ENCODE peak calls at places on chromosome 2, in nine cellular contexts. One of them, this sample, is unnamed.

GRCh38 chr2:191935247-191935646 is 88.4 kb upstream of the CAVIN2 start:
- DNase-seq in HCT116: no peak
- DNase-seq in IMR-90: no peak
- DNase-seq in neural progenitor cell: no peak
- DNase-seq in fibroblast of lung: no peak
- DNase-seq in SK-N-SH: no peak
- DNase-seq in neuronal stem cell: no peak
- DNase-seq in H1: no peak
- DNase-seq in PC-9: no peak
- DNase-seq in this sample: no peak

GRCh38 chr2:180787330-180787729 is 193.1 kb upstream of the UBE2E3 start:
- DNase-seq in HCT116: no peak
- DNase-seq in IMR-90: no peak
- DNase-seq in neural progenitor cell: no peak
- DNase-seq in fibroblast of lung: peak; percentile 88
- DNase-seq in SK-N-SH: no peak
- DNase-seq in neuronal stem cell: no peak
- DNase-seq in H1: no peak
- DNase-seq in PC-9: no peak
- DNase-seq in this sample: no peak

GRCh38 chr2:219076253-219076652 is 15.5 kb upstream of the IHH start:
- DNase-seq in HCT116: no peak
- DNase-seq in IMR-90: no peak
- DNase-seq in neural progenitor cell: no peak
- DNase-seq in fibroblast of lung: no peak
- DNase-seq in SK-N-SH: no peak
- DNase-seq in neuronal stem cell: no peak
- DNase-seq in H1: no peak
- DNase-seq in PC-9: no peak
- DNase-seq in this sample: no peak

GRCh38 chr2:158984554-158985207 is 16.2 kb downstream of the TANC1 start:
- DNase-seq in HCT116: no peak
- DNase-seq in IMR-90: peak; percentile 25
- DNase-seq in neural progenitor cell: no peak
- DNase-seq in fibroblast of lung: no peak
- DNase-seq in SK-N-SH: peak; percentile 39
- DNase-seq in neuronal stem cell: no peak
- DNase-seq in H1: no peak
- DNase-seq in PC-9: no peak
- DNase-seq in this sample: peak; percentile 10

GRCh38 chr2:145431181-145431951 is 911.4 kb upstream of the ZEB2 start:
- DNase-seq in HCT116: no peak
- DNase-seq in IMR-90: no peak
- DNase-seq in neural progenitor cell: peak; percentile 63
- DNase-seq in fibroblast of lung: no peak
- DNase-seq in SK-N-SH: peak; percentile 0
- DNase-seq in neuronal stem cell: peak; percentile 11
- DNase-seq in H1: no peak
- DNase-seq in PC-9: peak; percentile 43
- DNase-seq in this sample: no peak

GRCh38 chr2:188773075-188773474 is 201.1 kb upstream of the COL3A1 start:
- DNase-seq in HCT116: no peak
- DNase-seq in IMR-90: peak; percentile 79
- DNase-seq in neural progenitor cell: no peak
- DNase-seq in fibroblast of lung: peak; percentile 83
- DNase-seq in SK-N-SH: no peak
- DNase-seq in neuronal stem cell: no peak
- DNase-seq in H1: no peak
- DNase-seq in PC-9: peak; percentile 35
- DNase-seq in this sample: peak; percentile 38

GRCh38 chr2:8574196-8575010 is 107.5 kb upstream of the ID2 start:
- DNase-seq in HCT116: no peak
- DNase-seq in IMR-90: peak; percentile 49
- DNase-seq in neural progenitor cell: no peak
- DNase-seq in fibroblast of lung: no peak
- DNase-seq in SK-N-SH: no peak
- DNase-seq in neuronal stem cell: no peak
- DNase-seq in H1: no peak
- DNase-seq in PC-9: no peak
- DNase-seq in this sample: peak; percentile 19

GRCh38 chr2:119338826-119339561 is 27.6 kb downstream of the C2orf76 start:
- DNase-seq in HCT116: no peak
- DNase-seq in IMR-90: no peak
- DNase-seq in neural progenitor cell: no peak
- DNase-seq in fibroblast of lung: no peak
- DNase-seq in SK-N-SH: no peak
- DNase-seq in neuronal stem cell: no peak
- DNase-seq in H1: no peak
- DNase-seq in PC-9: no peak
- DNase-seq in this sample: no peak

GRCh38 chr2:193776988-193777387 is 1582.3 kb upstream of the TMEFF2 start:
- DNase-seq in HCT116: peak; percentile 7
- DNase-seq in IMR-90: no peak
- DNase-seq in neural progenitor cell: no peak
- DNase-seq in fibroblast of lung: no peak
- DNase-seq in SK-N-SH: no peak
- DNase-seq in neuronal stem cell: no peak
- DNase-seq in H1: no peak
- DNase-seq in PC-9: no peak
- DNase-seq in this sample: no peak

GRCh38 chr2:47303341-47304148 is 99.4 kb upstream of the MSH2 start:
- DNase-seq in HCT116: no peak
- DNase-seq in IMR-90: peak; percentile 29
- DNase-seq in neural progenitor cell: peak; percentile 25
- DNase-seq in fibroblast of lung: no peak
- DNase-seq in SK-N-SH: no peak
- DNase-seq in neuronal stem cell: no peak
- DNase-seq in H1: no peak
- DNase-seq in PC-9: peak; percentile 35
- DNase-seq in this sample: peak; percentile 29

DNA sequence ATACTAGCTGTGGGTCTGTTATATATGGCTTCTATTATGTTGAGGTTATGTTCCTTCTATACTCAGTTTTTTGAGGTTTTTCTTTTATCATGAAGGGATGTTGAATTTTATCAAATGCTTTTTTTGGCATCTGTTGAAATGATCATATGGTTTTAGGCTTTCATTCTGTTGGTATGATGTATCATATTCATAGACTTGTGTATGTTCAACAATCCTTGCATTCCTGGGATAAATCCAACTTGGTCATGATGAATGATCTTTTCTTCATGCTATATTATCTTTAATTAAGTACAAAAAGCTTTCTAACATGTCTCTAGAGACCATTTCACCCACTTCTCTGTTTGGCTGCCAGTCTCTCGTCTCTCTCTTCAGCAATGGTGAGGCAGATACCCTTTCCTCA is 54.2 kb downstream of the MDH1 start:
- DNase-seq in HCT116: no peak
- DNase-seq in IMR-90: peak; percentile 23
- DNase-seq in neural progenitor cell: no peak
- DNase-seq in fibroblast of lung: no peak
- DNase-seq in SK-N-SH: no peak
- DNase-seq in neuronal stem cell: no peak
- DNase-seq in H1: no peak
- DNase-seq in PC-9: no peak
- DNase-seq in this sample: no peak
- H3K36me3 ChIP-seq in HCT116: no peaks in the 10 kb centered on the region
- H3K36me3 ChIP-seq in IMR-90: no peaks in the 10 kb centered on the region
- H3K36me3 ChIP-seq in neural progenitor cell: no peaks in the 10 kb centered on the region
- H3K36me3 ChIP-seq in fibroblast of lung: no peaks in the 10 kb centered on the region
- H3K36me3 ChIP-seq in SK-N-SH: no peaks in the 10 kb centered on the region
- H3K36me3 ChIP-seq in neuronal stem cell: no peaks in the 10 kb centered on the region
- H3K36me3 ChIP-seq in H1: no peaks in the 10 kb centered on the region
- H3K36me3 ChIP-seq in PC-9: no peaks in the 10 kb centered on the region
- H3K36me3 ChIP-seq in this sample: no peaks in the 10 kb centered on the region

GRCh38 chr2:195251221-195251620 is 405.8 kb upstream of the SLC39A10 start:
- DNase-seq in HCT116: no peak
- DNase-seq in IMR-90: no peak
- DNase-seq in neural progenitor cell: no peak
- DNase-seq in fibroblast of lung: no peak
- DNase-seq in SK-N-SH: no peak
- DNase-seq in neuronal stem cell: no peak
- DNase-seq in H1: no peak
- DNase-seq in PC-9: no peak
- DNase-seq in this sample: no peak
- H3K9me3 ChIP-seq in HCT116: no peaks in the 10 kb centered on the region
- H3K9me3 ChIP-seq in IMR-90: no peaks in the 10 kb centered on the region
- H3K9me3 ChIP-seq in neural progenitor cell: no peaks in the 10 kb centered on the region
- H3K9me3 ChIP-seq in fibroblast of lung: no peaks in the 10 kb centered on the region
- H3K9me3 ChIP-seq in SK-N-SH: no peaks in the 10 kb centered on the region
- H3K9me3 ChIP-seq in neuronal stem cell: no peaks in the 10 kb centered on the region
- H3K9me3 ChIP-seq in H1: no peaks in the 10 kb centered on the region
- H3K9me3 ChIP-seq in PC-9: no peaks in the 10 kb centered on the region
- H3K9me3 ChIP-seq in this sample: no peaks in the 10 kb centered on the region

DNA sequence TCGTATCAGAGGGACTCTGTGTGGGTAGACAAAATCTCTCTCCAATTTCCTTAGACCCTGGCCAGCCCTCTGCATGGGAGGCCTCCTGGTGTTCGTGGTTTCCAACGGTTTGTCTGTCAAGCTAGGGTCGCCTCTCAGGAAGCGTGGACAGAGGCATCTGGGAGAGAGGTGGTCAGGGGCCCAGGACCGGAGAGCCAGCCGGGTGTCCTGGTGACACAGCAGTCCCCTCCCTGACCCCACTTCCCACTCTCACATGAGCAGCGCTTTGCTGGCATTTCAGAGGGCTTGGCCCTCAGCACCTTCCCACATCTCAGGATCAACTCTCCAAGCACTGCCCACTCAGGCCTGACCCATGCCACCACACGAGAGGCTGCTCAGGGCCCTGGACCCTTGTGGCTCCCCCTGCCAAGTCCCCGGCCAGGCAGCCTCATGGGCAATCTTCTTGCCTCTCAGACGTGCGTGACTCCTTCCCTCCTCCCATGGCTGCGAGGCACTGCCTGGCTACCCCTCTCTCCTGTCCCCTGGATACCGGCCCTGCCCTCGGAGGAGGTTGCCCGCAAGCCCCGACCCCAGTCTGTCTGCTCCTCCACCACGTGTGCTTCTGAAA is 267.9 kb downstream of the NDUFA10 start:
- DNase-seq in HCT116: no peak
- DNase-seq in IMR-90: no peak
- DNase-seq in neural progenitor cell: no peak
- DNase-seq in fibroblast of lung: no peak
- DNase-seq in SK-N-SH: no peak
- DNase-seq in neuronal stem cell: no peak
- DNase-seq in H1: no peak
- DNase-seq in PC-9: no peak
- DNase-seq in this sample: no peak
- H3K4me2 ChIP-seq in HCT116: no peak overlapping the region
- H3K4me2 ChIP-seq in IMR-90: no peak overlapping the region
- H3K4me2 ChIP-seq in neural progenitor cell: no peak overlapping the region
- H3K4me2 ChIP-seq in fibroblast of lung: no peak overlapping the region
- H3K4me2 ChIP-seq in SK-N-SH: no peak overlapping the region
- H3K4me2 ChIP-seq in neuronal stem cell: no peak overlapping the region
- H3K4me2 ChIP-seq in H1: no peak overlapping the region
- H3K4me2 ChIP-seq in PC-9: no peak overlapping the region
- H3K4me2 ChIP-seq in this sample: no peak overlapping the region

DNA sequence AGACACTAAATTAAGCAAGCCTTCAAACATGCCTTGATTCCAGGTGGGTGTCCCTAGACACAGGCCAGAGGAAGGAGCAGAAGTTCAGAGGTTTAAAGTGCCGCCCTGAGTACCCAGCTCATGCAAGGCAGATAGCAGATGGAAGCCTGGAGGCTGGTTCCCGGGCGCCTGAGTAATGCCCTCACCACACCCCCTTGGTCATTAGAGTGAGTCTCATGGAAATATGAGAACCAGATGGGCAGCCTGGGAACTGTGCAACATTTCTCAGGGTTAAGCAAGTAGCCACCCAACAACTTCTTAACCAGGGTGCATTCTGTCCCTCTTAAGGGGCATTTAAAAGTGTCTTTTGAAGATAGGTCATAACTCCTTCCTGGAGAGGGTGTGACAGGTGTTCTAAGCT is 44.1 kb downstream of the TGFA start:
- DNase-seq in HCT116: no peak
- DNase-seq in IMR-90: no peak
- DNase-seq in neural progenitor cell: no peak
- DNase-seq in fibroblast of lung: no peak
- DNase-seq in SK-N-SH: no peak
- DNase-seq in neuronal stem cell: no peak
- DNase-seq in H1: no peak
- DNase-seq in PC-9: peak; percentile 96
- DNase-seq in this sample: peak; percentile 89
- H3K36me3 ChIP-seq in HCT116: no peaks in the 10 kb centered on the region
- H3K36me3 ChIP-seq in IMR-90: no peaks in the 10 kb centered on the region
- H3K36me3 ChIP-seq in neural progenitor cell: no peaks in the 10 kb centered on the region
- H3K36me3 ChIP-seq in fibroblast of lung: no peaks in the 10 kb centered on the region
- H3K36me3 ChIP-seq in SK-N-SH: no peaks in the 10 kb centered on the region
- H3K36me3 ChIP-seq in neuronal stem cell: no peaks in the 10 kb centered on the region
- H3K36me3 ChIP-seq in H1: no peaks in the 10 kb centered on the region
- H3K36me3 ChIP-seq in PC-9: peaks cover 14% of the 10 kb centered on the region
- H3K36me3 ChIP-seq in this sample: no peaks in the 10 kb centered on the region

GRCh38 chr2:234641086-234641485 is 144.2 kb upstream of the ARL4C start:
- DNase-seq in HCT116: no peak
- DNase-seq in IMR-90: no peak
- DNase-seq in neural progenitor cell: no peak
- DNase-seq in fibroblast of lung: no peak
- DNase-seq in SK-N-SH: no peak
- DNase-seq in neuronal stem cell: no peak
- DNase-seq in H1: no peak
- DNase-seq in PC-9: no peak
- DNase-seq in this sample: no peak

GRCh38 chr2:234643407-234643806 is 146.5 kb upstream of the ARL4C start:
- DNase-seq in HCT116: peak; percentile 16
- DNase-seq in IMR-90: peak; percentile 22
- DNase-seq in neural progenitor cell: peak; percentile 24
- DNase-seq in fibroblast of lung: peak; percentile 33
- DNase-seq in SK-N-SH: no peak
- DNase-seq in neuronal stem cell: no peak
- DNase-seq in H1: no peak
- DNase-seq in PC-9: peak; percentile 31
- DNase-seq in this sample: peak; percentile 43

GRCh38 chr2:234635284-234635683 is 138.4 kb upstream of the ARL4C start:
- DNase-seq in HCT116: no peak
- DNase-seq in IMR-90: peak; percentile 32
- DNase-seq in neural progenitor cell: no peak
- DNase-seq in fibroblast of lung: peak; percentile 37
- DNase-seq in SK-N-SH: no peak
- DNase-seq in neuronal stem cell: no peak
- DNase-seq in H1: peak; percentile 14
- DNase-seq in PC-9: no peak
- DNase-seq in this sample: peak; percentile 19

DNA sequence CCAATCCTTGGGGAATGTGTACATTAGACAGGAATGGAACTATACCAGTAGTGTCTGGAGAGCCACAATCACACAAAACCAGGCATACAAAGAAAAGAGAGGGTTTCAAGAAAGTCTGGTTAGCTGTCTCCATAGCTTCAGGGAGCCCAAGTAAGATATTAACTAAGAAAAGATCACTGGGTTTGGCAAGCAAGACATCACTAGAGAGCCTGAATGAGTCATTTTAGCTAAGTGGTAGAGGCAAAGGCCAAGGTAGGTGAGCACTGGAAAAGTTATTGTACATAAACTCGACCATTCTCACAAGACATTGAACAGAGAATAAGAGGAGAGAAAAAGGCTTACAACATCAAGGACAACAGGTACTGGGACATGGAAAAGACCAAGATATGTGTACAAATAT is 143.8 kb upstream of the ARL4C start:
- DNase-seq in HCT116: no peak
- DNase-seq in IMR-90: peak; percentile 17
- DNase-seq in neural progenitor cell: no peak
- DNase-seq in fibroblast of lung: no peak
- DNase-seq in SK-N-SH: no peak
- DNase-seq in neuronal stem cell: no peak
- DNase-seq in H1: no peak
- DNase-seq in PC-9: peak; percentile 4
- DNase-seq in this sample: peak; percentile 11
- H3K9me3 ChIP-seq in HCT116: peaks cover 5% of the 10 kb centered on the region
- H3K9me3 ChIP-seq in IMR-90: peaks cover 15% of the 10 kb centered on the region
- H3K9me3 ChIP-seq in neural progenitor cell: peaks cover 10% of the 10 kb centered on the region
- H3K9me3 ChIP-seq in fibroblast of lung: no peaks in the 10 kb centered on the region
- H3K9me3 ChIP-seq in SK-N-SH: peaks cover 13% of the 10 kb centered on the region
- H3K9me3 ChIP-seq in neuronal stem cell: peaks cover 18% of the 10 kb centered on the region
- H3K9me3 ChIP-seq in H1: peaks cover 14% of the 10 kb centered on the region
- H3K9me3 ChIP-seq in PC-9: peaks cover 21% of the 10 kb centered on the region
- H3K9me3 ChIP-seq in this sample: peaks cover 8% of the 10 kb centered on the region

This sample was measured in GM23248.